ENCODE peak calls at places on chromosomes 6 and 20, in four cellular contexts. N, R, Z and O are unnamed samples.

GRCh38 chr6:13229205-13230085 is 98.9 kb downstream of the TBC1D7 start:
- DNase-seq in N (peak), R (no peak), Z (no peak), O (peak)

GRCh38 chr20:57043091-57043490 is 223.3 kb downstream of the BMP7 start:
- DNase-seq in N (no peak), R (no peak), Z (no peak), O (no peak)

GRCh38 chr6:56802570-56802969 is 152.3 kb upstream of the BEND6 start:
- DNase-seq in N (peak), R (no peak), Z (peak), O (no peak)

GRCh38 chr6:37239950-37240713 is 17.4 kb upstream of the TBC1D22B start:
- DNase-seq in N (peak), R (peak), Z (peak), O (peak)

GRCh38 chr20:55888655-55889054 is 116.7 kb downstream of the CBLN4 start:
- DNase-seq in N (peak), R (no peak), Z (no peak), O (no peak)

GRCh38 chr6:160678744-160679401 is 14.8 kb upstream of the LPA start:
- DNase-seq in N (no peak), R (no peak), Z (no peak), O (no peak)

GRCh38 chr6:89048985-89049384 is 31.6 kb upstream of the PNRC1 start:
- DNase-seq in N (peak), R (peak), Z (peak), O (no peak)

GRCh38 chr20:61849822-61850221 is 215.9 kb downstream of the TAF4 start:
- DNase-seq in N (no peak), R (no peak), Z (no peak), O (no peak)

GRCh38 chr6:131640100-131640499 is 3.0 kb downstream of the ENPP3 start:
- DNase-seq in N (no peak), R (no peak), Z (no peak), O (peak)

GRCh38 chr6:32982702-32983492 is 14.5 kb downstream of the BRD2 start:
- DNase-seq in N (peak), R (no peak), Z (no peak), O (no peak)

GRCh38 chr6:55674672-55675071 is 95.7 kb upstream of the HMGCLL1 start:
- DNase-seq in N (no peak), R (no peak), Z (no peak), O (no peak)

GRCh38 chr6:44667668-44668390 is 280.3 kb downstream of the CDC5L start:
- DNase-seq in N (peak), R (no peak), Z (no peak), O (no peak)

GRCh38 chr6:18477301-18477941 is 90.3 kb downstream of the RNF144B start:
- DNase-seq in N (peak), R (no peak), Z (no peak), O (no peak)

GRCh38 chr6:149484733-149485700 is at the start of gene ZC3H12D:
- DNase-seq in N (peak), R (peak), Z (no peak), O (peak)

GRCh38 chr6:131946404-131946991 is 4.7 kb downstream of the CCN2 start:
- DNase-seq in N (peak), R (no peak), Z (no peak), O (no peak)

GRCh38 chr20:35307666-35308653 is 15.7 kb upstream of the FAM83C start:
- DNase-seq in N (peak), R (peak), Z (peak), O (no peak)

GRCh38 chr20:45406260-45407066 is 1.6 kb upstream of the DBNDD2 start:
- DNase-seq in N (peak), R (peak), Z (no peak), O (peak)

GRCh38 chr20:64255361-64256281 is at the start of gene PCMTD2:
- DNase-seq in N (peak), R (peak), Z (peak), O (peak)

GRCh38 chr20:1299522-1299921 is 29.4 kb downstream of the SDCBP2 start:
- DNase-seq in N (no peak), R (no peak), Z (no peak), O (no peak)

GRCh38 chr20:59752704-59753460 is 148.5 kb downstream of the PHACTR3 start:
- DNase-seq in N (no peak), R (no peak), Z (no peak), O (peak)

GRCh38 chr6:105091140-105091829 is 88.5 kb downstream of the POPDC3 start:
- DNase-seq in N (no peak), R (no peak), Z (no peak), O (no peak)

GRCh38 chr6:158049055-158050028 is 67.7 kb downstream of the SYNJ2 start:
- DNase-seq in N (no peak), R (no peak), Z (no peak), O (no peak)

GRCh38 chr6:87755697-87756671 is 54.0 kb upstream of the AKIRIN2 start:
- DNase-seq in N (peak), R (no peak), Z (no peak), O (no peak)

GRCh38 chr6:139941826-139942225 is 567.4 kb upstream of the CITED2 start:
- DNase-seq in N (no peak), R (no peak), Z (no peak), O (no peak)

GRCh38 chr20:2652724-2653510 is 485 bp downstream of the NOP56 start:
- DNase-seq in N (no peak), R (peak), Z (no peak), O (peak)

GRCh38 chr6:170296746-170297576 is 6.1 kb upstream of the DLL1 start:
- DNase-seq in N (no peak), R (no peak), Z (no peak), O (no peak)

GRCh38 chr6:11093591-11094410 is at the start of gene SMIM13:
- DNase-seq in N (peak), R (peak), Z (peak), O (peak)

GRCh38 chr6:28603920-28604319 is 78.2 kb downstream of the GPX5 start:
- DNase-seq in N (no peak), R (no peak), Z (no peak), O (no peak)

GRCh38 chr20:58306421-58307261 is 2.9 kb upstream of the RAB22A start:
- DNase-seq in N (peak), R (no peak), Z (peak), O (peak)

GRCh38 chr20:48538058-48538825 is 289.6 kb downstream of the PREX1 start:
- DNase-seq in N (peak), R (no peak), Z (no peak), O (no peak)

GRCh38 chr6:74671558-74672025 is 534.3 kb downstream of the COL12A1 start:
- DNase-seq in N (peak), R (no peak), Z (peak), O (no peak)

GRCh38 chr6:31586596-31586995 is 519 bp downstream of the LST1 start:
- DNase-seq in N (no peak), R (no peak), Z (no peak), O (peak)

GRCh38 chr6:37306026-37306425 is 47.8 kb upstream of the RNF8 start:
- DNase-seq in N (no peak), R (no peak), Z (no peak), O (no peak)

GRCh38 chr6:130298258-130298657 is 67.6 kb upstream of the TMEM200A start:
- DNase-seq in N (no peak), R (no peak), Z (no peak), O (no peak)

GRCh38 chr6:130293800-130294199 is 71.0 kb upstream of the SAMD3 start:
- DNase-seq in N (peak), R (no peak), Z (peak), O (peak)

GRCh38 chr6:130296854-130297253 is 69.0 kb upstream of the TMEM200A start:
- DNase-seq in N (no peak), R (no peak), Z (no peak), O (no peak)
- TF ChIP-seq CTCF in N (peak), R (no peak), Z (no peak), O (no peak)

GRCh38 chr20:51258582-51259175 is 235.8 kb upstream of the KCNG1 start:
- DNase-seq in N (peak), R (no peak), Z (no peak), O (no peak)
- TF ChIP-seq CTCF in N (no peak), R (no peak), Z (no peak), O (no peak)

GRCh38 chr20:41091926-41092325 is 45.4 kb upstream of the PLCG1 start:
- DNase-seq in N (no peak), R (no peak), Z (no peak), O (no peak)

GRCh38 chr20:41087777-41088176 is 49.6 kb upstream of the PLCG1 start:
- DNase-seq in N (no peak), R (no peak), Z (no peak), O (no peak)

GRCh38 chr20:41087325-41087685 is 50.0 kb upstream of the PLCG1 start:
- DNase-seq in N (no peak), R (no peak), Z (no peak), O (no peak)

GRCh38 chr20:41086402-41087324 is 50.7 kb upstream of the PLCG1 start:
- DNase-seq in N (no peak), R (no peak), Z (no peak), O (no peak)

DNA sequence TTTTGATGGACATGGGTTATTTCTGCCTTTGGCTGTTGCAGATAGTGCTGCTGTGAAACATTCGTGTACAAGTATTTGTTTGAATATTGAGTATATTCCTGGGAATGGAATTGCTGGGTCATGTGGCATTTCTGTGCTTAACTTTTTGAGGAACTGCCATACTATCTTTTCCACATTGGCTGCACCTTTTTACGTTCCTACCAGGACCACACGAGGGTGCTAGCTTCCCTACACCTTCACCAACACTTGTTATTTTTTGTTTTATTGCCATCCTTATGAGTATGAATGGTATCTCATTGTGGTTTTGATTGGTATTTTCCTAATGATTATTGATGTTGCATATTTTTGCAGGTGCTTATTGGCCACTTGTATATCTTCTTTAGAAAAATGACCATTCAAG is 47.8 kb upstream of the PLCG1 start:
- DNase-seq in N (no peak), R (no peak), Z (no peak), O (no peak)
- TF ChIP-seq CTCF in N (no peak), R (no peak), Z (no peak), O (no peak)

GRCh38 chr6:110660066-110660655 is 155.1 kb downstream of the CDK19 start:
- DNase-seq in N (no peak), R (no peak), Z (no peak), O (no peak)

GRCh38 chr6:110662468-110663211 is 152.6 kb downstream of the CDK19 start:
- DNase-seq in N (peak), R (no peak), Z (peak), O (no peak)

GRCh38 chr6:110656492-110656891 is 158.8 kb downstream of the CDK19 start:
- DNase-seq in N (no peak), R (no peak), Z (no peak), O (no peak)

GRCh38 chr6:110661426-110661825 is 153.8 kb downstream of the CDK19 start:
- DNase-seq in N (peak), R (no peak), Z (peak), O (no peak)

GRCh38 chr6:110658621-110659211 is 156.6 kb downstream of the CDK19 start:
- DNase-seq in N (no peak), R (no peak), Z (no peak), O (no peak)
- TF ChIP-seq CTCF in N (no peak), R (no peak), Z (no peak), O (no peak)

GRCh38 chr6:134739299-134740090 is 210.4 kb downstream of the ALDH8A1 start:
- DNase-seq in N (peak), R (no peak), Z (no peak), O (no peak)

GRCh38 chr6:134740473-134741192 is 209.3 kb downstream of the ALDH8A1 start:
- DNase-seq in N (peak), R (no peak), Z (no peak), O (no peak)

GRCh38 chr6:134738486-134738885 is 211.4 kb downstream of the ALDH8A1 start:
- DNase-seq in N (no peak), R (no peak), Z (no peak), O (no peak)

GRCh38 chr6:134744301-134744700 is 205.6 kb downstream of the ALDH8A1 start:
- DNase-seq in N (no peak), R (no peak), Z (no peak), O (no peak)

GRCh38 chr6:134741193-134741521 is 208.7 kb downstream of the ALDH8A1 start:
- DNase-seq in N (no peak), R (no peak), Z (no peak), O (no peak)
- TF ChIP-seq CTCF in N (peak), R (peak), Z (no peak), O (no peak)

DNA sequence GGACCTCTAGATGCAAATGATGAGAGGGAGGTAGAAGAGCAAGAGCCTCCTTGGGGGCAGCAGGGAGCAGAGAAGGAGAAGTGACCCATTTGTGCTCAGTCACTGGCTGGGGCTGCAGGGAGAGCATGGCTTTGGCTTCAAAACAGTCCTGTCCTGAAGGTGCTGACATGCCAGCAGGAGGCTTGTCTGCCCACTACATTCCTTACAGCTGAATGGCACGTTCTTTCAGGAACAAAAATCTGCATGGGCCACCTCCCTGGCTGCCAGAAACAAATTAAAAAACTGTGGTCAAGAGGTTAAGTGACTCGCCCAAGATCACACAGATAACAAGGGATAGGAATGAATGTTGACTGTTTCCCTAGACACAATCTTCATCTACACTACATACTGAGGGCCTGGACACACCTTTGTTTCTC is 188.8 kb downstream of the HIVEP2 start:
- DNase-seq in N (peak), R (no peak), Z (peak), O (no peak)
- TF ChIP-seq CTCF in N (peak), R (no peak), Z (no peak), O (no peak)

GRCh38 chr6:137866914-137867684 is at the start of gene TNFAIP3:
- DNase-seq in N (peak), R (peak), Z (peak), O (peak)
- TF ChIP-seq CTCF in N (peak), R (peak), Z (peak), O (peak)

GRCh38 chr6:85678602-85679444 is 36.1 kb upstream of the SYNCRIP start:
- DNase-seq in N (peak), R (peak), Z (peak), O (peak)

GRCh38 chr6:85678000-85678601 is 35.4 kb upstream of the SYNCRIP start:
- DNase-seq in N (no peak), R (no peak), Z (no peak), O (no peak)

GRCh38 chr6:85675030-85675819 is 32.5 kb upstream of the SYNCRIP start:
- DNase-seq in N (peak), R (peak), Z (peak), O (no peak)

GRCh38 chr6:85676086-85676729 is 33.5 kb upstream of the SYNCRIP start:
- DNase-seq in N (peak), R (no peak), Z (no peak), O (no peak)

GRCh38 chr6:85677243-85677956 is 34.7 kb upstream of the SYNCRIP start:
- DNase-seq in N (peak), R (no peak), Z (no peak), O (no peak)
- TF ChIP-seq CTCF in N (no peak), R (peak), Z (no peak), O (peak)